ENCODE peak calls at places on chromosomes 16 and 17, in four cellular contexts. F, I, H and R are unnamed samples. For H3K4me1, the result is how much of the 10 kb centered on the place peaks cover.

GRCh38 chr16:66741131-66741900 is 10.1 kb downstream of the DYNC1LI2 start:
- DNase-seq in F (no peak), H (no peak), I (peak), R (no peak)

GRCh38 chr16:1985466-1986150 is 1.6 kb downstream of the GFER start:
- DNase-seq in H (no peak), I (no peak), F (no peak), R (no peak)

GRCh38 chr17:57135748-57136342 is 50.8 kb downstream of the AKAP1 start:
- DNase-seq in F (no peak), I (no peak), H (no peak), R (no peak)

GRCh38 chr16:87446479-87446878 is 46.3 kb downstream of the ZCCHC14 start:
- DNase-seq in H (no peak), F (no peak), I (no peak), R (no peak)

GRCh38 chr16:48277158-48277557 is 29.8 kb upstream of the ABCC11 start:
- DNase-seq in F (no peak), H (no peak), I (no peak), R (no peak)

GRCh38 chr17:1354022-1354421 is 46.0 kb downstream of the YWHAE start:
- DNase-seq in I (no peak), H (no peak), F (no peak), R (no peak)

GRCh38 chr17:57849163-57849873 is 526 bp downstream of the MRPS23 start:
- DNase-seq in H (no peak), F (no peak), I (no peak), R (no peak)

GRCh38 chr17:55300479-55301290 is 35.9 kb downstream of the HLF start:
- DNase-seq in F (no peak), I (no peak), H (no peak), R (no peak)

GRCh38 chr17:52536466-52536865 is 378.0 kb upstream of the CA10 start:
- DNase-seq in I (peak), F (no peak), H (no peak), R (no peak)

GRCh38 chr16:55257971-55258613 is 65.9 kb upstream of the IRX6 start:
- DNase-seq in F (peak), H (peak), I (peak), R (peak)

GRCh38 chr17:18257747-18258355 is 687 bp downstream of the FLII start:
- DNase-seq in I (peak), F (peak), H (peak), R (peak)

GRCh38 chr16:81589975-81590650 is 145.5 kb downstream of the CMIP start:
- DNase-seq in F (no peak), H (no peak), I (no peak), R (no peak)

GRCh38 chr17:7523033-7523432 is 25.8 kb upstream of the TNFSF12 start:
- DNase-seq in F (peak), H (peak), I (no peak), R (peak)

GRCh38 chr16:73049051-73049910 is 1.4 kb upstream of the ZFHX3 start:
- DNase-seq in F (no peak), I (no peak), H (no peak), R (no peak)

GRCh38 chr17:1592751-1593629 is 30.4 kb upstream of the PITPNA start:
- DNase-seq in I (no peak), H (no peak), F (no peak), R (no peak)

GRCh38 chr16:86219655-86220445 is 290.5 kb upstream of the FOXF1 start:
- DNase-seq in F (no peak), H (no peak), I (no peak), R (no peak)

GRCh38 chr16:4058386-4058785 is 57.9 kb downstream of the ADCY9 start:
- DNase-seq in F (no peak), I (no peak), H (no peak), R (no peak)

GRCh38 chr17:4948997-4949320 is 629 bp upstream of the PFN1 start:
- DNase-seq in H (peak), I (peak), F (peak), R (peak)

GRCh38 chr17:74815671-74816370 is 39.7 kb upstream of the NAT9 start:
- DNase-seq in H (peak), F (no peak), I (no peak), R (no peak)

GRCh38 chr16:75246504-75247205 is 4.8 kb downstream of the BCAR1 start:
- DNase-seq in I (no peak), H (no peak), F (no peak), R (no peak)

GRCh38 chr16:20928774-20929411 is 28.3 kb downstream of the LYRM1 start:
- DNase-seq in I (no peak), F (no peak), H (no peak), R (no peak)

GRCh38 chr16:72937916-72938315 is 110.0 kb downstream of the ZFHX3 start:
- DNase-seq in H (no peak), F (no peak), I (no peak), R (no peak)

GRCh38 chr17:34369196-34369500 is 6.1 kb upstream of the CCL1 start:
- DNase-seq in F (no peak), H (no peak), I (no peak), R (no peak)

GRCh38 chr16:55552621-55553020 is 13.9 kb upstream of the CAPNS2 start:
- DNase-seq in I (no peak), H (no peak), F (no peak), R (no peak)

GRCh38 chr16:64051826-64052225 is 1070.0 kb downstream of the CDH11 start:
- DNase-seq in I (no peak), F (no peak), H (peak), R (no peak)

GRCh38 chr17:20944014-20944905 is 98.6 kb downstream of the USP22 start:
- DNase-seq in F (peak), I (no peak), H (peak), R (no peak)

GRCh38 chr17:38591759-38592241 is 14.0 kb downstream of the SRCIN1 start:
- DNase-seq in F (peak), H (no peak), I (no peak), R (no peak)

GRCh38 chr16:3580271-3580670 is 3.1 kb upstream of the NLRC3 start:
- DNase-seq in F (no peak), H (no peak), I (no peak), R (no peak)

GRCh38 chr16:81784042-81784785 is 5.1 kb downstream of the PLCG2 start:
- DNase-seq in F (no peak), H (no peak), I (no peak), R (no peak)

GRCh38 chr16:80198995-80199299 is 341.8 kb upstream of the DYNLRB2 start:
- DNase-seq in F (no peak), I (no peak), H (no peak), R (no peak)

GRCh38 chr17:9432867-9433495 is 142.6 kb downstream of the STX8 start:
- DNase-seq in I (no peak), H (no peak), F (peak), R (no peak)

GRCh38 chr16:89402962-89403361 is 87.4 kb downstream of the ANKRD11 start:
- DNase-seq in F (peak), I (no peak), H (no peak), R (peak)

GRCh38 chr17:49548506-49549310 is 27.0 kb upstream of the NXPH3 start:
- DNase-seq in F (no peak), H (peak), I (no peak), R (no peak)

GRCh38 chr16:11224096-11224893 is 31.7 kb downstream of the SOCS1 start:
- DNase-seq in F (peak), I (peak), H (peak), R (peak)

GRCh38 chr17:57853695-57854094 is 3.9 kb upstream of the MRPS23 start:
- DNase-seq in H (no peak), F (no peak), I (no peak), R (no peak)

GRCh38 chr16:27475561-27475960 is 73.6 kb downstream of the IL21R start:
- DNase-seq in H (no peak), I (no peak), F (no peak), R (no peak)

GRCh38 chr16:86549076-86549892 is 5.8 kb downstream of the MTHFSD start:
- DNase-seq in H (no peak), I (no peak), F (no peak), R (no peak)

GRCh38 chr16:27204232-27204915 is 1.0 kb downstream of the KDM8 start:
- DNase-seq in I (no peak), H (peak), F (no peak), R (no peak)

GRCh38 chr17:74467221-74467951 is 952 bp downstream of the CD300A start:
- DNase-seq in F (no peak), I (no peak), H (peak), R (no peak)

GRCh38 chr17:46171939-46172338 is 21.3 kb downstream of the KANSL1 start:
- DNase-seq in I (no peak), H (no peak), F (no peak), R (no peak)
- H3K4me1 ChIP-seq in I (half or more), H (half or more), F (half or more), R (half or more)

GRCh38 chr16:84637709-84638108 is 10.6 kb upstream of the KLHL36 start:
- DNase-seq in H (no peak), I (no peak), F (no peak), R (no peak)
- H3K4me1 ChIP-seq in H (under half), I (under half), F (under half), R (under half)

GRCh38 chr17:78269893-78270490 is 38.6 kb downstream of the TMEM235 start:
- DNase-seq in I (no peak), H (no peak), F (no peak), R (no peak)

GRCh38 chr17:78267257-78268073 is 36.0 kb downstream of the TMEM235 start:
- DNase-seq in I (no peak), H (no peak), F (no peak), R (no peak)

GRCh38 chr17:78266771-78267170 is 35.3 kb downstream of the TMEM235 start:
- DNase-seq in H (no peak), I (no peak), F (no peak), R (no peak)

GRCh38 chr17:78268960-78269892 is 37.8 kb downstream of the TMEM235 start:
- DNase-seq in H (peak), F (no peak), I (no peak), R (no peak)

GRCh38 chr17:78268191-78268874 is 36.9 kb downstream of the TMEM235 start:
- DNase-seq in F (no peak), H (no peak), I (no peak), R (no peak)
- H3K4me1 ChIP-seq in F (under half), H (half or more), I (under half), R (under half)

GRCh38 chr17:80261895-80262279 is 1.2 kb downstream of the RNF213 start:
- DNase-seq in F (no peak), I (no peak), H (no peak), R (no peak)
- H3K4me1 ChIP-seq in F (half or more), I (under half), H (under half), R (under half)